ENCODE peak calls at places on chromosomes 16 and 17, in six cellular contexts. T is IMR-90, A is neuronal stem cell, L is mesenchymal stem cell, S is H1, F is trophoblast cell. Q is an unnamed sample.

GRCh38 chr17:83176272-83176955 is 97.0 kb downstream of the METRNL start:
- DNase-seq in T (no peak), A (no peak), L (no peak), S (no peak), F (no peak), Q (no peak)

GRCh38 chr17:51703364-51704341 is 443.3 kb downstream of the UTP18 start:
- DNase-seq in T (no peak), A (no peak), L (no peak), S (no peak), F (no peak), Q (no peak)

GRCh38 chr17:82048571-82048971 is 3.0 kb downstream of the RFNG start:
- DNase-seq in T (no peak), A (no peak), L (no peak), S (no peak), F (no peak), Q (no peak)

GRCh38 chr17:28902819-28903545 is at the start of gene DHRS13:
- DNase-seq in T (peak), A (peak), L (peak), S (peak), F (peak), Q (peak)

GRCh38 chr17:59874366-59874765 is 18.4 kb downstream of the TUBD1 start:
- DNase-seq in T (no peak), A (no peak), L (no peak), S (no peak), F (no peak), Q (no peak)

GRCh38 chr16:89999831-90000574 is 19.3 kb downstream of the DBNDD1 start:
- DNase-seq in T (no peak), A (no peak), L (no peak), S (no peak), F (no peak), Q (no peak)

GRCh38 chr16:3266873-3267537 is 10.6 kb upstream of the MEFV start:
- DNase-seq in T (peak), A (no peak), L (peak), S (no peak), F (no peak), Q (no peak)

GRCh38 chr16:64391009-64391663 is 730.7 kb downstream of the CDH11 start:
- DNase-seq in T (peak), A (no peak), L (peak), S (no peak), F (no peak), Q (no peak)

GRCh38 chr16:73016488-73016830 is 31.5 kb downstream of the ZFHX3 start:
- DNase-seq in T (no peak), A (no peak), L (no peak), S (no peak), F (no peak), Q (no peak)

GRCh38 chr17:75090871-75091854 is 3.4 kb downstream of the SLC16A5 start:
- DNase-seq in T (no peak), A (no peak), L (no peak), S (no peak), F (no peak), Q (peak)

GRCh38 chr17:74433421-74434121 is 1.7 kb downstream of the GPRC5C start:
- DNase-seq in T (no peak), A (no peak), L (no peak), S (no peak), F (no peak), Q (peak)

GRCh38 chr17:29004081-29004692 is 1.6 kb downstream of the SEZ6 start:
- DNase-seq in T (peak), A (no peak), L (peak), S (no peak), F (no peak), Q (no peak)

GRCh38 chr17:49850772-49851386 is 3.0 kb upstream of the TAC4 start:
- DNase-seq in T (no peak), A (no peak), L (no peak), S (no peak), F (no peak), Q (peak)

GRCh38 chr16:31491778-31492418 is 9.0 kb downstream of the SLC5A2 start:
- DNase-seq in T (no peak), A (no peak), L (no peak), S (no peak), F (no peak), Q (no peak)

GRCh38 chr16:17070882-17071592 is 399.7 kb downstream of the XYLT1 start:
- DNase-seq in T (no peak), A (peak), L (no peak), S (no peak), F (peak), Q (peak)

GRCh38 chr16:89574681-89575246 is 794 bp upstream of the CPNE7 start:
- DNase-seq in T (peak), A (no peak), L (peak), S (no peak), F (peak), Q (peak)

GRCh38 chr16:57688487-57688986 is 6.1 kb upstream of the DRC7 start:
- DNase-seq in T (no peak), A (no peak), L (no peak), S (no peak), F (no peak), Q (no peak)

GRCh38 chr16:88200896-88201185 is 181.9 kb upstream of the ZNF469 start:
- DNase-seq in T (no peak), A (no peak), L (no peak), S (no peak), F (no peak), Q (no peak)

GRCh38 chr17:82012482-82013295 is 10.0 kb downstream of the CENPX start:
- DNase-seq in T (no peak), A (no peak), L (peak), S (no peak), F (peak), Q (no peak)

GRCh38 chr17:83200746-83201145 is 121.3 kb downstream of the METRNL start:
- DNase-seq in T (no peak), A (no peak), L (no peak), S (no peak), F (no peak), Q (no peak)

GRCh38 chr16:10601444-10602401 is 21.3 kb upstream of the EMP2 start:
- DNase-seq in T (no peak), A (no peak), L (no peak), S (no peak), F (peak), Q (no peak)

GRCh38 chr16:89289428-89290395 is 72.2 kb downstream of the ZNF778 start:
- DNase-seq in T (peak), A (peak), L (peak), S (peak), F (peak), Q (peak)

GRCh38 chr17:50198026-50198669 is 3.3 kb downstream of the COL1A1 start:
- DNase-seq in T (peak), A (no peak), L (peak), S (no peak), F (peak), Q (no peak)

GRCh38 chr17:18353541-18353940 is 9.8 kb downstream of the SHMT1 start:
- DNase-seq in T (no peak), A (no peak), L (no peak), S (no peak), F (no peak), Q (no peak)

GRCh38 chr17:45906237-45906636 is 11.9 kb downstream of the MAPT start:
- DNase-seq in T (no peak), A (no peak), L (no peak), S (no peak), F (no peak), Q (no peak)

GRCh38 chr16:88977028-88977844 is at the start of gene CBFA2T3:
- DNase-seq in T (no peak), A (no peak), L (peak), S (no peak), F (peak), Q (no peak)

GRCh38 chr17:49703557-49704277 is 4.0 kb downstream of the SLC35B1 start:
- DNase-seq in T (peak), A (no peak), L (peak), S (no peak), F (peak), Q (peak)

GRCh38 chr16:2009791-2010510 is at the start of gene ZNF598:
- DNase-seq in T (peak), A (peak), L (peak), S (no peak), F (peak), Q (peak)

GRCh38 chr17:48871035-48871550 is 21.5 kb upstream of the ATP5MC1 start:
- DNase-seq in T (no peak), A (no peak), L (no peak), S (no peak), F (no peak), Q (no peak)

GRCh38 chr16:89135166-89135565 is 36.4 kb upstream of the CDH15 start:
- DNase-seq in T (no peak), A (no peak), L (no peak), S (no peak), F (no peak), Q (no peak)

DNA sequence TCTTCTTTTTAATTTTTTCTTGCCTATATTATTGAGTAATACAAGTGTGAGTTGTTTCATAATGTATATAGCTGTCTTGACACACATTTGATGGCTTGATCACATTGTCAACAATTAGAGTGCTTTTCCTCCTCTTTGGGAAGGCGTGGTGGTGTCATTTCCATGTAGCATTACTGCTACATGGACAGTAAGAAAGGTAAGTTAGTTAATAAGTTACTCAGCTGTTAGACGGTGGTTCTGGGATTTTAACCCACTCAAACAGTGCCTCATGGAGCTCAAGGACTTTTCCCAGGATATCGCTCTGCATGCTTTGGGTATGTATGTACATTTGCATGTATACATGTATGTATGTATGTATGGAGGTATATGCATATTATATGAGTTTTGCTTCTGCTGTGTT is 94.6 kb downstream of the HAPSTR1 start:
- DNase-seq in T (no peak), A (no peak), L (no peak), S (no peak), F (no peak), Q (no peak)
- H4K91ac ChIP-seq in T (no peak), A (no peak), L (no peak), S (no peak), F (no peak), Q (no peak)

GRCh38 chr17:57987582-57988300 is at the start of gene VEZF1:
- DNase-seq in T (peak), A (peak), L (peak), S (no peak), F (peak), Q (peak)
- H4K8ac ChIP-seq in T (peak), A (peak), L (peak), S (peak), F (peak), Q (no peak)

GRCh38 chr17:42518755-42519545 is 17.1 kb upstream of the NAGLU start:
- DNase-seq in T (no peak), A (no peak), L (no peak), S (no peak), F (no peak), Q (peak)

GRCh38 chr17:42519546-42520444 is 16.2 kb upstream of the NAGLU start:
- DNase-seq in T (peak), A (peak), L (peak), S (peak), F (peak), Q (peak)

GRCh38 chr17:42521666-42522262 is 14.3 kb upstream of the NAGLU start:
- DNase-seq in T (no peak), A (no peak), L (no peak), S (no peak), F (no peak), Q (peak)

GRCh38 chr17:42521036-42521435 is 15.0 kb upstream of the NAGLU start:
- DNase-seq in T (no peak), A (no peak), L (peak), S (no peak), F (no peak), Q (peak)

DNA sequence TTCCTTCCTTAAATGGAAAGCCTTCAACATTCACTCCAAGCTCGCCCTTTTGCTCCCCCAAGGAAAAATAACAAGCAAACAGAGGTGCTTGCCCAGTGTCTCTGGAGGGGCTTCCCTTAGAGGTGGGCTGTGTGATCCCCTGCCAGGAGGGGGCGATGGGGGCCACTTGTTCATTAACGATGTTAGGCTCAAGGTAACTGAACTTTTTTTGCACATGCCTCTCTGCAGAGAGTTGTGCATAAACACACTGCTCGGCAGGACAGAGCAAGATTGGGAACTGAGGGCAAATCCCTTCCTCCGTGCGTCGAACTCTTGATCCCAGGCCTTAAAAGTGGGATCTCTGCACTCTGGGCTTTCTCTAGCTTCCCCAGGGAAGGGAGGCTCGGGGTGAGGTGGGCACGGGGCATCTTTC is 15.5 kb upstream of the NAGLU start:
- DNase-seq in T (no peak), A (no peak), L (no peak), S (no peak), F (no peak), Q (peak)
- H3K14ac ChIP-seq in T (peak), A (no peak), L (no peak), S (no peak), F (peak), Q (no peak)

GRCh38 chr17:67243284-67243683 is 1.7 kb downstream of the HELZ start:
- DNase-seq in T (no peak), A (no peak), L (no peak), S (no peak), F (no peak), Q (no peak)

GRCh38 chr17:67246398-67246647 is 1.3 kb upstream of the HELZ start:
- DNase-seq in T (peak), A (peak), L (peak), S (no peak), F (no peak), Q (no peak)

GRCh38 chr17:67245694-67246397 is 850 bp upstream of the HELZ start:
- DNase-seq in T (no peak), A (peak), L (no peak), S (no peak), F (peak), Q (peak)

GRCh38 chr17:67245073-67245693 is at the start of gene HELZ:
- DNase-seq in T (peak), A (peak), L (peak), S (no peak), F (peak), Q (peak)

DNA sequence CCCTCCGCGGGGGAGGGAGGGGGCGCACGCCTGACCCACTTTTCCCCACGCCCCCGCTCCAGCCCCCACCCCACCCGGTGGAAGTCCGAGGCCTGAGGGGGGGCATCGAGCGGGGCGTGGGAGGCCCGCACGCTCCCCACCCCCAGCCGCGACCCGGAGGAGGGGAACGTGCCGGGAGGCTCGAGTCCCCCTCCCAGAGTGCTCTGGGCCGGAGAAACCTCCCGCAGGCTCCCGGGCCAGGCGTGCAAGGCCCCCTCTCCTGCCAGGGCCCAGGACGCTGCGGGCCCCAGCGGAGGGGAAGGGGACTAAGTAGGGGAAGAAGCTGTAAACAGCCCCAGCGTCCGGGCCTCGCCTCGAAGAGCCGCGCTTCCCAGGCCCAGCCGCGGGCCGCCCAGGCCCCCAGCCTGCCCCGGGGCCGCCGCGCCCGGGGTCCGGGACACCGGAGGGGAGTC is 349 bp downstream of the HELZ start:
- DNase-seq in T (no peak), A (no peak), L (no peak), S (no peak), F (no peak), Q (no peak)
- H4K91ac ChIP-seq in T (no peak), A (no peak), L (peak), S (no peak), F (peak), Q (no peak)

GRCh38 chr17:5488752-5489151 is 2.4 kb downstream of the MIS12 start:
- DNase-seq in T (no peak), A (no peak), L (no peak), S (no peak), F (no peak), Q (no peak)

GRCh38 chr17:5481451-5481850 is 4.5 kb downstream of the DERL2 start:
- DNase-seq in T (no peak), A (no peak), L (no peak), S (no peak), F (peak), Q (no peak)

GRCh38 chr17:5486206-5487124 is at the start of gene MIS12:
- DNase-seq in T (peak), A (peak), L (peak), S (peak), F (peak), Q (peak)

GRCh38 chr17:5485270-5486205 is at the start of gene DERL2:
- DNase-seq in T (peak), A (peak), L (no peak), S (no peak), F (no peak), Q (no peak)
- H4K8ac ChIP-seq in T (peak), A (no peak), L (peak), S (peak), F (peak), Q (peak)

GRCh38 chr16:35574011-35574410 is 2114.6 kb downstream of the TP53TG3F start:
- DNase-seq in T (no peak), A (no peak), L (no peak), S (no peak), F (no peak), Q (no peak)
- H3K14ac ChIP-seq in T (no peak), A (no peak), L (no peak), S (no peak), F (no peak), Q (no peak)

GRCh38 chr16:78770353-78771091 is 671.1 kb downstream of the WWOX start:
- DNase-seq in T (no peak), A (peak), L (peak), S (peak), F (peak), Q (peak)
- H4K91ac ChIP-seq in T (no peak), A (no peak), L (no peak), S (peak), F (peak), Q (no peak)

DNA sequence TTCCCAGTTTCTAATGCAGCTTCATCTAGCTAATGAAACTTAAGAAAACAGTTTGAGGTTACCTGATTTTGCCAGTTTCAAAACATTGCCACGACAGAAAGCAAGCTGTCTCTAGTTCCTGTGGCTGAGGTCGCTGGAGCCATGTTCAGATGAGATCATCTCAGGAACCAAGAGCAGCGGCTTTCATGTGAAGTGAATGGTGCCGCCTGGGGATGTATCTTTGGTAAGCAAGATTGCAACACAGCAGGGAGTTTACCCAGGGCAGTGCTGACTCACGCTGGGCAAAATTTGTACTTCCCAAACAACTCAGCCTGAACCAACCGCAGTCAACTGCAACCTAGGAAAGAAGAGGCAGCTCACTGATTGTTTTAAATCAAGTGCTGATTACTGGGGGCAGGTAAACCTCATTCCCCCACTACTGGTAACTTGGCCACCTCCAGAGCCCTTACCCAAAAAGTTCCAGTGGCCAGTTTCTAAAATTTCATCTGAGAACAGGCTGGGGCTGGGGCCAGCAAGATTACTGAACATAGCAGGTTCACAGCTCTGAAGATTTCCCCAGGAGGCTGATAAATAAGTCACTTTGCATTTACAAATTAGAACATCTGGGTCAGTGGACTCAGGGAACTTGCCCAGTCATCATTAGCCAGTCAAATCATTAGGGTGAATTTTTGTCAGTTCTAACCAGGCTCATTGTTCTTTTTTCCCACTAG is at the start of gene RFFL:
- DNase-seq in T (peak), A (peak), L (peak), S (peak), F (peak), Q (peak)
- H4K8ac ChIP-seq in T (peak), A (no peak), L (no peak), S (no peak), F (peak), Q (no peak)

Q was measured in H9.